ENCODE peak calls at places on chromosomes 11 and 22, in nine cellular contexts. B is activated CD4-positive, alpha-beta T cell treated with anti-CD3 and anti-CD28 coated beads for 4 hours; E is EH; X is AML-193; A is SK-N-SH; Z is T-cell; M is fibroblast of the aortic adventitia; W is choroid plexus epithelial cell; Y is stimulated activated CD4-positive, alpha-beta T cell treated with anti-CD3 and anti-CD28 coated beads, Interleukin-1b, Interleukin-23, amount 100 ng/mL, for 24 hours. S is an unnamed sample.

GRCh38 chr11:101686514-101686913 is 102.7 kb upstream of the TRPC6 start:
- DNase-seq in B (no peak), E (peak; percentile 91), X (no peak), A (no peak), Z (no peak), M (no peak), W (peak; percentile 54), Y (no peak), S (peak; percentile 45)

GRCh38 chr11:131546218-131546895 is 175.9 kb downstream of the NTM start:
- DNase-seq in B (no peak), E (no peak), X (no peak), A (no peak), Z (no peak), M (peak; percentile 1), W (no peak), Y (no peak), S (no peak)

GRCh38 chr22:41910599-41911291 is 4.1 kb downstream of the SHISA8 start:
- DNase-seq in B (peak; percentile 39), E (peak; percentile 42), X (no peak), A (peak; percentile 67), Z (peak; percentile 40), M (peak; percentile 17), W (no peak), Y (no peak), S (peak; percentile 32)

GRCh38 chr11:118606844-118607228 is 579 bp upstream of the PHLDB1 start:
- DNase-seq in B (no peak), E (no peak), X (no peak), A (no peak), Z (no peak), M (no peak), W (no peak), Y (no peak), S (no peak)

GRCh38 chr11:60971520-60971919 is at the start of gene CD6:
- DNase-seq in B (peak; percentile 68), E (no peak), X (no peak), A (no peak), Z (peak; percentile 78), M (no peak), W (no peak), Y (peak; percentile 62), S (no peak)

GRCh38 chr22:50710886-50711285 is 27.1 kb upstream of the ACR start:
- DNase-seq in B (no peak), E (no peak), X (no peak), A (no peak), Z (no peak), M (no peak), W (no peak), Y (no peak), S (no peak)

GRCh38 chr11:91997178-91997577 is 227.4 kb upstream of the FAT3 start:
- DNase-seq in B (no peak), E (no peak), X (no peak), A (no peak), Z (no peak), M (no peak), W (no peak), Y (no peak), S (no peak)

GRCh38 chr11:9264381-9265210 is 554 bp downstream of the DENND5A start:
- DNase-seq in B (peak; percentile 32), E (peak; percentile 78), X (peak; percentile 82), A (peak; percentile 60), Z (peak; percentile 18), M (peak; percentile 89), W (peak; percentile 83), Y (peak; percentile 33), S (peak; percentile 83)

GRCh38 chr22:21834869-21835268 is 32.6 kb downstream of the MAPK1 start:
- DNase-seq in B (no peak), E (no peak), X (no peak), A (no peak), Z (no peak), M (no peak), W (no peak), Y (no peak), S (no peak)

GRCh38 chr22:19876314-19876940 is 21.8 kb upstream of the GNB1L start:
- DNase-seq in B (no peak), E (no peak), X (no peak), A (peak; percentile 94), Z (no peak), M (peak; percentile 31), W (no peak), Y (no peak), S (no peak)

GRCh38 chr22:24091551-24092420 is 80.7 kb downstream of the CABIN1 start:
- DNase-seq in B (no peak), E (no peak), X (no peak), A (no peak), Z (no peak), M (no peak), W (no peak), Y (no peak), S (no peak)

S was measured in iris pigment epithelial cell.